ENCODE peak calls at places on chromosome 21, in five cellular contexts. X is H9, I is HFFc6, T is astrocyte of the spinal cord, O is right lobe of liver. A is an unnamed sample.

GRCh38 chr21:41247561-41247968 is 69.0 kb upstream of the FAM3B start:
- DNase-seq in I (no peak), T (peak), O (peak), X (no peak), A (no peak)

GRCh38 chr21:34930971-34931370 is 118.1 kb downstream of the RUNX1 start:
- DNase-seq in I (peak), T (peak), O (no peak), X (no peak), A (no peak)

GRCh38 chr21:35697321-35697808 is 363.0 kb downstream of the SETD4 start:
- DNase-seq in X (no peak), O (peak), T (peak), I (no peak), A (no peak)

GRCh38 chr21:35628331-35628730 is 432.0 kb downstream of the SETD4 start:
- DNase-seq in I (peak), T (no peak), X (no peak), O (no peak), A (no peak)

GRCh38 chr21:32007461-32007860 is 134.6 kb downstream of the HUNK start:
- DNase-seq in O (no peak), T (peak), I (no peak), X (no peak), A (peak)

GRCh38 chr21:33070921-33071877 is 1.3 kb downstream of the OLIG1 start:
- DNase-seq in I (no peak), X (peak), T (peak), O (peak), A (no peak)

GRCh38 chr21:33230518-33231324 is 983 bp downstream of the IFNAR2 start:
- DNase-seq in X (peak), T (peak), I (peak), O (peak), A (no peak)

GRCh38 chr21:15022608-15023261 is 42.1 kb downstream of the NRIP1 start:
- DNase-seq in X (no peak), I (peak), T (no peak), O (no peak), A (no peak)

GRCh38 chr21:35428927-35429326 is 379.8 kb upstream of the RUNX1 start:
- DNase-seq in X (no peak), T (no peak), O (no peak), I (no peak), A (no peak)

GRCh38 chr21:42864812-42865211 is 14.5 kb downstream of the WDR4 start:
- DNase-seq in I (no peak), X (no peak), O (no peak), T (no peak), A (no peak)

GRCh38 chr21:42865361-42866160 is 13.8 kb downstream of the WDR4 start:
- DNase-seq in T (no peak), O (peak), I (no peak), X (no peak), A (no peak)

GRCh38 chr21:42862774-42863503 is 16.4 kb downstream of the WDR4 start:
- DNase-seq in T (no peak), I (no peak), X (peak), O (no peak), A (no peak)

GRCh38 chr21:42863504-42863870 is 15.9 kb downstream of the WDR4 start:
- DNase-seq in X (no peak), I (no peak), T (no peak), O (no peak), A (no peak)

GRCh38 chr21:42864286-42864685 is 15.1 kb downstream of the WDR4 start:
- DNase-seq in T (no peak), O (no peak), X (no peak), I (no peak), A (no peak)
- TF ChIP-seq CTCF in T (no peak), O (no peak), X (peak), I (no peak), A (no peak)

DNA sequence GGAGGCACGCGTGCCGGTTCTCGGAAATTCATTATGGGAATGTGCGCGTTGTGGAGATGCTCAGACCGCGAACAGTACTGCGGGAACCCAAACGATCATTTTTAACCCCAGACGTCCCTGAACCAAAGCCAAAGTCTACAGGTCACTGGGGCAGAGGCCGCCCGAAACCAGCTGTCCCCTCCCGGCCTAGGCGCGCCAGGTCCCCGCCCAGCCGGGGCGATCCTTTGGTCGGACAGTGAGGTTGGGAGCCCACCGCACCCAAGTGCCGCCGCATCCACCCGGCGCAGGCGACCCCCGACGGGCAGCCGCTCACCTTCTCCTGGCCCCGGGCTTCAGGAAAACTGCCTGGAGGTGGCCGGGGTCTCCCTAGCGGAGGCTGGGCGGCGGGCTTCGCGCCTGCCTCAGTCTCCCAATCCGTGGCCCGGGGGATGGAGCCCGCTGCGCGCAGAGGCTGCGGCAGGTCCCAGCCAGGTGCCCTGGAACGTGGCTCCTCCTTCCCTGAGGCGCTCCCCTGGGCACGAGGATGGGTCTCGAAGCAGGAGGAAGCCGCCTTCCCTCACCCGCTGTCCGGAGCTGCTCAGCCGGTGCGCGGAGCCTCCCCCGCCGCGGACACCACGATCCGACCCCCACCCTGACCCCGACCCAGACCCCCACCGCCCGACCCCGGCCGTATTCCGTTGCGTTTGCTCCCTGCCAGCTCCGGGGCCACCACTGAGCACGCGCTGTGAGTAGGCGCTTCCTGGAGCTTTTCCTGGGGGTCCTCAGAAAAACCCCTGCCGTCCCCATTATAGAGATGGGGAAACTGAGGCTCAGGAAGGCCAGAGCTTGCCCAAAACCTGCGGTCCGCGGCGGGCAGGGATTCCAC is 8.1 kb upstream of the SLX9 start:
- DNase-seq in O (no peak), X (no peak), I (no peak), T (no peak), A (no peak)
- TF ChIP-seq CTCF in O (no peak), X (no peak), I (no peak), T (no peak), A (no peak)

GRCh38 chr21:29102791-29103257 is 27.6 kb upstream of the MAP3K7CL start:
- DNase-seq in I (no peak), O (no peak), X (no peak), T (peak), A (no peak)

GRCh38 chr21:29105218-29105617 is 25.2 kb upstream of the MAP3K7CL start:
- DNase-seq in X (no peak), I (peak), T (no peak), O (no peak), A (no peak)

GRCh38 chr21:29104239-29104708 is 26.2 kb upstream of the MAP3K7CL start:
- DNase-seq in I (no peak), O (no peak), T (no peak), X (no peak), A (no peak)
- TF ChIP-seq CTCF in I (no peak), O (no peak), T (peak), X (no peak), A (no peak)

DNA sequence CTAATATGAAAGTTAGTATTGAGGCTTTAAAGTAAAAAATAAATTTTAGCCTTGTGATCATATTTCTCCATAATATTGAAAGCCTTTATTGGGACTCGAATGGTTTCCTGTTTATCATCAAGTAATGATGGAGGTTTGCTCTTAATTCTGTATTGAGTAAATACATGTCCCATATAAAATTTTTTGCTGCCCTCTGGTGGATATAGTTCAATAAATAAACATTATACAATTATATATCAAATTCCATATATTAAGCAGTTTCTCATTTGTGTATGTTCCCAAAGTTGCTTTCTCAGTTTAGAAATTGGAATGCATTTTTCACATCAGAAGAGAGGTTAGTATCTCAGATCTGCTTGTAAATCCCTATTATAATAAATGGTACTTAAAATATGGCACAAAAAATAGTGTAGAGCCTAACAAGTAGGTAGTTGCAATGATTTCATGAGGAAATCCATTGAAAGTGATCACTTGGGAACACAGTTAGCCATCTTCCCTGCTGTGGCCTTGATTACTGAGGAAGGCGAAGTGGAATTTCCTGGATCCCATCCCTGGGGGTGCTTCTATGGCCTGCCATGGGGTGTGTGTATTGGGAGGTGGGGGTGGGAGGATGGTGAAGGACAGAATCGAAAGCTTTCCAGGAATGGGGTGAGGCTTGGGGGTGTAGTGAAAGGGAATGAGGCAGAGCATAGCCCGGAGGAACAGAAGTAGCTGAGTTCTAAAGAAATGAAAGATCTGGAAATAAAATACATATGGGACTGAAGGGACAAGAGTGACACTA is 84.1 kb upstream of the C21orf91 start:
- DNase-seq in O (no peak), T (peak), I (peak), X (no peak), A (no peak)
- TF ChIP-seq CTCF in O (peak), T (no peak), I (peak), X (peak), A (no peak)

GRCh38 chr21:36854391-36854790 is 112.1 kb downstream of the HLCS start:
- DNase-seq in T (peak), O (no peak), X (peak), I (no peak), A (no peak)
- TF ChIP-seq CTCF in T (peak), O (peak), X (peak), I (peak), A (peak)

GRCh38 chr21:45811136-45811535 is 167.6 kb downstream of the PCBP3 start:
- DNase-seq in I (no peak), X (no peak), O (peak), T (no peak), A (no peak)
- TF ChIP-seq CTCF in I (no peak), X (no peak), O (no peak), T (no peak), A (no peak)

DNA sequence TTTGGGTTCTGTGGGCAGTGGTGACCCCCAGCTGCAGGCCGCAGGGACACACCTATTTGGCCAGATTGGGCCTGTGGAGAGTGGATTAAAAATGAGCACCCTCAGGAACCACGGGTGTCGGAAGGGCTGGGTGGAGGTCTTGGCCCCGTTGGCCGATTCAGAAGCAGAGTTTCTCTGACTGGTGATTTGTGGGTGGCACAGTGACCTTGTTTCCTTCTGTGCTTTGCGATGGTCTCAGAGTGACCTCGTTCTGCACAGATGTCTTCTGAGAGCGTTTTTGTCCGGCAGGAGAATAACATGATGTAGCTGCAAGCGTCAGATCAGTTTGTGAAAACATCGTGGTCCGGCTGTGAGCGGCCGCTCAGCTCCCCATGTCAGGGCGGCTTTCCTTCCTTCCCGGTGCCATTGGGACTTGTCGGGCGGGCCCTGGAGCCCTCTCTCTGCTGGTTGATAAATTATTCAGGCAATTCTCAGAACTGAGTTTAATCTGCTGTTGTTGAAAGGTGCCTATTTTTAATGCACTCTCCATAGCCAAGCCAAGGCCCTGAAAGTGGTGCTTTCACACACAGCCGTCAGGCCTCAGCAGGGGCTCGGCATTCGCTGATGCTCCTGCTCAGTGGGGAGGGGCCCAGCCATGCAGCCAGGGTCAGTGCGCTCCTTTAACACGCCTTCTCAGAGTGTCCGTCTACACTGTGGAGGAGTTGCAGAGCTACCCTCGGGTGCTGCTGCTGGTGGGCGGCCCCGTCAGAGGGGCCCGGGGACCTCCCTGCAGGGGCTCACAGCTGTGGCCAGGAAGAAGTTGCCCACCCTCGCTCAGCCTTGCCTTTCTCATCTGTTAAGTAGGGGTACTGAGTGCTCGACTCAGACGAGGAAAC is 26.8 kb downstream of the TRPM2 start:
- DNase-seq in X (no peak), T (no peak), O (peak), I (no peak), A (no peak)
- TF ChIP-seq CTCF in X (no peak), T (no peak), O (no peak), I (no peak), A (no peak)

GRCh38 chr21:28521932-28522826 is 470.5 kb downstream of the LTN1 start:
- DNase-seq in O (no peak), I (peak), X (peak), T (peak), A (peak)
- TF ChIP-seq CTCF in O (peak), I (peak), X (peak), T (peak), A (peak)

A was measured in AG09319.